ENCODE peak calls at places on chromosome 6, in five cellular contexts. T is foreskin fibroblast; B is RWPE2; G is stimulated activated naive CD8-positive, alpha-beta T cell treated with anti-CD3 and anti-CD28 coated beads, Interleukin-15, Interleukin-2, amounts not matched to agents 100 U/mL and 50 U/mL, for 24 hours; W is SK-N-SH. I is an unnamed sample.

GRCh38 chr6:158039571-158040050 is 57.9 kb downstream of the SYNJ2 start:
- DNase-seq in W (no peak), T (no peak), G (no peak), B (no peak), I (peak)

GRCh38 chr6:8181162-8181909 is 79.0 kb upstream of the EEF1E1 start:
- DNase-seq in W (no peak), T (no peak), B (no peak), G (no peak), I (no peak)

GRCh38 chr6:16698988-16699868 is 62.0 kb downstream of the ATXN1 start:
- DNase-seq in W (no peak), B (no peak), G (no peak), T (peak), I (no peak)

GRCh38 chr6:30681696-30682180 is 4.7 kb downstream of the PPP1R18 start:
- DNase-seq in G (no peak), W (no peak), T (no peak), B (no peak), I (no peak)

GRCh38 chr6:83151114-83151513 is 42.0 kb downstream of the PGM3 start:
- DNase-seq in G (no peak), W (no peak), T (no peak), B (no peak), I (no peak)

GRCh38 chr6:7721654-7722053 is 4.2 kb upstream of the BMP6 start:
- DNase-seq in B (no peak), T (peak), W (peak), G (no peak), I (no peak)

GRCh38 chr6:133587841-133588240 is 301.1 kb upstream of the TCF21 start:
- DNase-seq in T (peak), W (no peak), G (no peak), B (no peak), I (no peak)

GRCh38 chr6:6556738-6557503 is 31.6 kb upstream of the LY86 start:
- DNase-seq in G (peak), T (no peak), B (no peak), W (peak), I (no peak)

GRCh38 chr6:16256781-16257180 is 18.4 kb downstream of the GMPR start:
- DNase-seq in W (no peak), T (no peak), G (no peak), B (no peak), I (no peak)

GRCh38 chr6:109720336-109720735 is 29.2 kb downstream of the FIG4 start:
- DNase-seq in G (no peak), W (no peak), T (no peak), B (no peak), I (no peak)

GRCh38 chr6:54981647-54982046 is 135.1 kb downstream of the FAM83B start:
- DNase-seq in G (no peak), W (no peak), T (peak), B (no peak), I (no peak)

GRCh38 chr6:85458782-85459181 is 8.9 kb downstream of the NT5E start:
- DNase-seq in T (peak), W (no peak), B (no peak), G (no peak), I (no peak)

GRCh38 chr6:106553440-106553839 is 75.9 kb downstream of the RTN4IP1 start:
- DNase-seq in B (no peak), G (peak), T (no peak), W (no peak), I (no peak)

GRCh38 chr6:169277619-169278018 is 24.0 kb upstream of the THBS2 start:
- DNase-seq in B (no peak), G (no peak), T (no peak), W (no peak), I (no peak)

GRCh38 chr6:15293674-15294073 is 47.8 kb downstream of the JARID2 start:
- DNase-seq in G (no peak), W (no peak), T (no peak), B (no peak), I (no peak)

GRCh38 chr6:138105446-138105845 is 1.8 kb downstream of the PERP start:
- DNase-seq in W (no peak), G (no peak), B (peak), T (no peak), I (no peak)

GRCh38 chr6:43120938-43121913 is 45.1 kb downstream of the PTK7 start:
- DNase-seq in G (no peak), B (peak), T (peak), W (no peak), I (peak)

GRCh38 chr6:13383280-13384163 is 55.2 kb upstream of the TBC1D7 start:
- DNase-seq in T (no peak), W (no peak), G (no peak), B (no peak), I (no peak)

I was measured in chondrocyte.